ENCODE peak calls at places on chromosome 15, in seven cellular contexts. One of them, this sample, is unnamed.
A peak's percentile ranks its signal among the peaks of the same experiment; 100 is the strongest.

GRCh38 chr15:92429378-92430066 is 35.8 kb downstream of the ST8SIA2 start:
- DNase-seq in CD4-positive, alpha-beta T cell: no peak
- DNase-seq in WERI-Rb-1: peak; percentile 67
- DNase-seq in tibial nerve: no peak
- DNase-seq in brain microvascular endothelial cell: peak; percentile 83
- DNase-seq in breast epithelium: no peak
- DNase-seq in pancreas: no peak
- DNase-seq in this sample: no peak

GRCh38 chr15:80635953-80636352 is 59.2 kb upstream of the ABHD17C start:
- DNase-seq in pancreas: no peak
- DNase-seq in CD4-positive, alpha-beta T cell: no peak
- DNase-seq in tibial nerve: no peak
- DNase-seq in brain microvascular endothelial cell: no peak
- DNase-seq in breast epithelium: no peak
- DNase-seq in WERI-Rb-1: no peak
- DNase-seq in this sample: no peak

GRCh38 chr15:94056314-94056713 is 175.0 kb upstream of the MCTP2 start:
- DNase-seq in tibial nerve: no peak
- DNase-seq in WERI-Rb-1: no peak
- DNase-seq in breast epithelium: no peak
- DNase-seq in CD4-positive, alpha-beta T cell: no peak
- DNase-seq in brain microvascular endothelial cell: no peak
- DNase-seq in pancreas: no peak
- DNase-seq in this sample: no peak

GRCh38 chr15:40891810-40892448 is 2.3 kb upstream of the VPS18 start:
- DNase-seq in tibial nerve: no peak
- DNase-seq in brain microvascular endothelial cell: peak; percentile 40
- DNase-seq in CD4-positive, alpha-beta T cell: no peak
- DNase-seq in breast epithelium: no peak
- DNase-seq in pancreas: peak; percentile 51
- DNase-seq in WERI-Rb-1: peak; percentile 65
- DNase-seq in this sample: no peak

GRCh38 chr15:63048986-63049665 is 6.6 kb downstream of the TPM1 start:
- DNase-seq in pancreas: no peak
- DNase-seq in brain microvascular endothelial cell: no peak
- DNase-seq in tibial nerve: peak; percentile 58
- DNase-seq in WERI-Rb-1: peak; percentile 63
- DNase-seq in breast epithelium: peak; percentile 51
- DNase-seq in CD4-positive, alpha-beta T cell: peak; percentile 27
- DNase-seq in this sample: peak; percentile 36

GRCh38 chr15:31276596-31277298 is 49.9 kb upstream of the KLF13 start:
- DNase-seq in tibial nerve: no peak
- DNase-seq in CD4-positive, alpha-beta T cell: no peak
- DNase-seq in pancreas: no peak
- DNase-seq in brain microvascular endothelial cell: no peak
- DNase-seq in WERI-Rb-1: peak; percentile 91
- DNase-seq in breast epithelium: peak; percentile 10
- DNase-seq in this sample: no peak

GRCh38 chr15:97745481-97746071 is 214.9 kb upstream of the ARRDC4 start:
- DNase-seq in WERI-Rb-1: peak; percentile 41
- DNase-seq in breast epithelium: no peak
- DNase-seq in CD4-positive, alpha-beta T cell: no peak
- DNase-seq in brain microvascular endothelial cell: no peak
- DNase-seq in tibial nerve: peak; percentile 16
- DNase-seq in pancreas: no peak
- DNase-seq in this sample: no peak

GRCh38 chr15:64740361-64741170 is 34.8 kb downstream of the RBPMS2 start:
- DNase-seq in tibial nerve: peak; percentile 12
- DNase-seq in WERI-Rb-1: peak; percentile 28
- DNase-seq in brain microvascular endothelial cell: peak; percentile 42
- DNase-seq in breast epithelium: no peak
- DNase-seq in CD4-positive, alpha-beta T cell: no peak
- DNase-seq in pancreas: no peak
- DNase-seq in this sample: no peak

GRCh38 chr15:100705065-100705464 is 102.7 kb downstream of the ASB7 start:
- DNase-seq in tibial nerve: no peak
- DNase-seq in WERI-Rb-1: no peak
- DNase-seq in CD4-positive, alpha-beta T cell: no peak
- DNase-seq in brain microvascular endothelial cell: no peak
- DNase-seq in pancreas: no peak
- DNase-seq in breast epithelium: no peak
- DNase-seq in this sample: no peak

GRCh38 chr15:90047956-90048575 is 46.9 kb downstream of the ZNF710 start:
- DNase-seq in WERI-Rb-1: no peak
- DNase-seq in breast epithelium: no peak
- DNase-seq in tibial nerve: no peak
- DNase-seq in CD4-positive, alpha-beta T cell: no peak
- DNase-seq in pancreas: peak; percentile 85
- DNase-seq in brain microvascular endothelial cell: no peak
- DNase-seq in this sample: no peak

GRCh38 chr15:63043391-63044076 is 987 bp downstream of the TPM1 start:
- DNase-seq in brain microvascular endothelial cell: no peak
- DNase-seq in breast epithelium: no peak
- DNase-seq in pancreas: no peak
- DNase-seq in WERI-Rb-1: peak; percentile 19
- DNase-seq in CD4-positive, alpha-beta T cell: no peak
- DNase-seq in tibial nerve: no peak
- DNase-seq in this sample: peak; percentile 30

GRCh38 chr15:38702178-38702912 is 137.7 kb upstream of the RASGRP1 start:
- DNase-seq in pancreas: peak; percentile 89
- DNase-seq in brain microvascular endothelial cell: no peak
- DNase-seq in WERI-Rb-1: no peak
- DNase-seq in tibial nerve: no peak
- DNase-seq in breast epithelium: peak; percentile 72
- DNase-seq in CD4-positive, alpha-beta T cell: no peak
- DNase-seq in this sample: no peak

GRCh38 chr15:100133981-100134711 is 207.6 kb downstream of the ADAMTS17 start:
- DNase-seq in tibial nerve: no peak
- DNase-seq in CD4-positive, alpha-beta T cell: no peak
- DNase-seq in brain microvascular endothelial cell: no peak
- DNase-seq in breast epithelium: no peak
- DNase-seq in WERI-Rb-1: no peak
- DNase-seq in pancreas: no peak
- DNase-seq in this sample: no peak

GRCh38 chr15:62444104-62445027 is 279.3 kb upstream of the C2CD4B start:
- DNase-seq in pancreas: no peak
- DNase-seq in CD4-positive, alpha-beta T cell: no peak
- DNase-seq in WERI-Rb-1: no peak
- DNase-seq in brain microvascular endothelial cell: peak; percentile 89
- DNase-seq in tibial nerve: peak; percentile 27
- DNase-seq in breast epithelium: no peak
- DNase-seq in this sample: no peak

GRCh38 chr15:92661961-92662360 is 6.4 kb upstream of the FAM174B start:
- DNase-seq in pancreas: no peak
- DNase-seq in tibial nerve: peak; percentile 1
- DNase-seq in brain microvascular endothelial cell: no peak
- DNase-seq in breast epithelium: no peak
- DNase-seq in WERI-Rb-1: no peak
- DNase-seq in CD4-positive, alpha-beta T cell: no peak
- DNase-seq in this sample: no peak

GRCh38 chr15:73156431-73157191 is 104.3 kb downstream of the NEO1 start:
- DNase-seq in pancreas: no peak
- DNase-seq in CD4-positive, alpha-beta T cell: no peak
- DNase-seq in tibial nerve: no peak
- DNase-seq in brain microvascular endothelial cell: no peak
- DNase-seq in WERI-Rb-1: no peak
- DNase-seq in breast epithelium: no peak
- DNase-seq in this sample: no peak
- TF ChIP-seq CTCF in pancreas: no peak
- TF ChIP-seq CTCF in CD4-positive, alpha-beta T cell: no peak
- TF ChIP-seq CTCF in tibial nerve: no peak
- TF ChIP-seq CTCF in brain microvascular endothelial cell: no peak
- TF ChIP-seq CTCF in WERI-Rb-1: no peak
- TF ChIP-seq CTCF in breast epithelium: no peak
- TF ChIP-seq CTCF in this sample: peak; percentile 29

GRCh38 chr15:56723787-56724186 is 9.5 kb downstream of the ZNF280D start:
- DNase-seq in WERI-Rb-1: no peak
- DNase-seq in brain microvascular endothelial cell: no peak
- DNase-seq in pancreas: no peak
- DNase-seq in CD4-positive, alpha-beta T cell: no peak
- DNase-seq in tibial nerve: no peak
- DNase-seq in breast epithelium: no peak
- DNase-seq in this sample: no peak
- H3K27me3 ChIP-seq in WERI-Rb-1: no peaks in the 10 kb centered on the region
- H3K27me3 ChIP-seq in brain microvascular endothelial cell: no peaks in the 10 kb centered on the region
- H3K27me3 ChIP-seq in pancreas: no peaks in the 10 kb centered on the region
- H3K27me3 ChIP-seq in CD4-positive, alpha-beta T cell: no peaks in the 10 kb centered on the region
- H3K27me3 ChIP-seq in tibial nerve: no peaks in the 10 kb centered on the region
- H3K27me3 ChIP-seq in breast epithelium: no peaks in the 10 kb centered on the region
- H3K27me3 ChIP-seq in this sample: no peaks in the 10 kb centered on the region

GRCh38 chr15:34514251-34514760 is 69.1 kb downstream of the GOLGA8B start:
- DNase-seq in pancreas: peak; percentile 4
- DNase-seq in WERI-Rb-1: peak; percentile 66
- DNase-seq in CD4-positive, alpha-beta T cell: no peak
- DNase-seq in tibial nerve: no peak
- DNase-seq in breast epithelium: no peak
- DNase-seq in brain microvascular endothelial cell: no peak
- DNase-seq in this sample: peak; percentile 50
- TF ChIP-seq CTCF in pancreas: no peak
- TF ChIP-seq CTCF in WERI-Rb-1: no peak
- TF ChIP-seq CTCF in CD4-positive, alpha-beta T cell: no peak
- TF ChIP-seq CTCF in tibial nerve: no peak
- TF ChIP-seq CTCF in breast epithelium: no peak
- TF ChIP-seq CTCF in brain microvascular endothelial cell: no peak
- TF ChIP-seq CTCF in this sample: no peak

DNA sequence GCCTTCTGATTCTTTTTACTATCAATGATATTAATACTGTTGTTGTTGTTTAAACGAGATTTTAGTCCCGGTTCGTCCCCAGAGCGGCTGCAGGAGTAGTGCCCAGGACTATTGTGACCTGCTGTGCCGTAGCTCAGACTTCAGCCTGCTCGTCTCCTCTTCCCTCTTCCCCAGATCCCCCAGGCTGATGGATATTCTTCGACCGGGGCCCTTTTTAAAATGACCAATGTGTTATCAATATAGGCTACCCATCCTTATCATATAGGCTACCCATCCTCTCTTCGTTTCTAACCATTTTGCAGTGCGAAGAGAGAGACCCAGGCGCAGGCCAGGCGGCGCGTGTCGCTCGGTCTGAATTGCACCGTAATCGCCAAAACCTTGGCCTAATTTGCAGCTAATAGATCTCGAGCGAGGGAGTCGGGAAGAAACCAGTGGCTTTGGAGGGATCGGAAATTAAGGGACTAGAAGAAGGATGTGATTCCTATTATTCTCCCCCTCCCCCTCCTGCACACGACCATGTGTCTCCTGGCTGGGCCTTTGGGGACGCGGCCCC is 23.0 kb downstream of the NR2F2 start:
- DNase-seq in CD4-positive, alpha-beta T cell: no peak
- DNase-seq in WERI-Rb-1: no peak
- DNase-seq in brain microvascular endothelial cell: peak; percentile 12
- DNase-seq in breast epithelium: no peak
- DNase-seq in tibial nerve: no peak
- DNase-seq in pancreas: no peak
- DNase-seq in this sample: no peak
- H3K27me3 ChIP-seq in CD4-positive, alpha-beta T cell: peaks cover 92% of the 10 kb centered on the region
- H3K27me3 ChIP-seq in WERI-Rb-1: peaks cover 94% of the 10 kb centered on the region
- H3K27me3 ChIP-seq in brain microvascular endothelial cell: no peaks in the 10 kb centered on the region
- H3K27me3 ChIP-seq in breast epithelium: peaks cover 21% of the 10 kb centered on the region
- H3K27me3 ChIP-seq in tibial nerve: no peaks in the 10 kb centered on the region
- H3K27me3 ChIP-seq in pancreas: peaks cover 4% of the 10 kb centered on the region
- H3K27me3 ChIP-seq in this sample: peaks cover 2% of the 10 kb centered on the region

GRCh38 chr15:82750831-82751181 is 41.1 kb upstream of the AP3B2 start:
- DNase-seq in pancreas: no peak
- DNase-seq in brain microvascular endothelial cell: no peak
- DNase-seq in breast epithelium: no peak
- DNase-seq in WERI-Rb-1: peak; percentile 32
- DNase-seq in CD4-positive, alpha-beta T cell: no peak
- DNase-seq in tibial nerve: no peak
- DNase-seq in this sample: no peak
- TF ChIP-seq CTCF in pancreas: no peak
- TF ChIP-seq CTCF in brain microvascular endothelial cell: peak; percentile 13
- TF ChIP-seq CTCF in breast epithelium: no peak
- TF ChIP-seq CTCF in WERI-Rb-1: no peak
- TF ChIP-seq CTCF in CD4-positive, alpha-beta T cell: no peak
- TF ChIP-seq CTCF in tibial nerve: no peak
- TF ChIP-seq CTCF in this sample: no peak

GRCh38 chr15:66184936-66185790 is 68.4 kb downstream of the MEGF11 start:
- DNase-seq in WERI-Rb-1: no peak
- DNase-seq in pancreas: no peak
- DNase-seq in tibial nerve: no peak
- DNase-seq in brain microvascular endothelial cell: no peak
- DNase-seq in CD4-positive, alpha-beta T cell: no peak
- DNase-seq in breast epithelium: no peak
- DNase-seq in this sample: no peak
- H3K27me3 ChIP-seq in WERI-Rb-1: no peaks in the 10 kb centered on the region
- H3K27me3 ChIP-seq in pancreas: no peaks in the 10 kb centered on the region
- H3K27me3 ChIP-seq in tibial nerve: peaks cover 52% of the 10 kb centered on the region
- H3K27me3 ChIP-seq in brain microvascular endothelial cell: peaks cover 18% of the 10 kb centered on the region
- H3K27me3 ChIP-seq in CD4-positive, alpha-beta T cell: peaks cover 28% of the 10 kb centered on the region
- H3K27me3 ChIP-seq in breast epithelium: peaks cover 6% of the 10 kb centered on the region
- H3K27me3 ChIP-seq in this sample: no peaks in the 10 kb centered on the region

DNA sequence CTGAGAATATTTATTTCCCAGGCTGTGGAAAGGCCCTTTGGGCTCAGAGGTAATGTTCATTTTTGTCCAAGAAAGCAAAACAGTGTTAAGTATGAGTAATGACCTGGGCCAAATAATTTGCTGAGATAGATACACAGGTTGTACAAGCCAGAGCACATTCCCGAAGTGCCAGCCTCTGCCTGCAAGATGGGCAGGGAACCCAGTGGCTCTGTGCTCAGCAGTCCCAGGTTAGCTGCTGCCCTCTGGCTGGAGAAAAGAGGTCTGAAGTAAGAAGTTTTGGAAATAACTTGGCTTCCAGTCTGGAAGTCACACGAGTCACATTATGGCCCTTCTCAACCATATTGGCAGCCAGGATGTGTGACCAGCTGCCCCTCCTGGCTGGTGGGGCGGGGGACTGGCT is 20.2 kb downstream of the MYZAP start:
- DNase-seq in pancreas: peak; percentile 75
- DNase-seq in brain microvascular endothelial cell: no peak
- DNase-seq in WERI-Rb-1: no peak
- DNase-seq in tibial nerve: no peak
- DNase-seq in CD4-positive, alpha-beta T cell: no peak
- DNase-seq in breast epithelium: peak; percentile 81
- DNase-seq in this sample: no peak
- TF ChIP-seq CTCF in pancreas: peak; percentile 26
- TF ChIP-seq CTCF in brain microvascular endothelial cell: peak; percentile 52
- TF ChIP-seq CTCF in WERI-Rb-1: peak; percentile 15
- TF ChIP-seq CTCF in tibial nerve: peak; percentile 5
- TF ChIP-seq CTCF in CD4-positive, alpha-beta T cell: no peak
- TF ChIP-seq CTCF in breast epithelium: peak; percentile 52
- TF ChIP-seq CTCF in this sample: no peak

DNA sequence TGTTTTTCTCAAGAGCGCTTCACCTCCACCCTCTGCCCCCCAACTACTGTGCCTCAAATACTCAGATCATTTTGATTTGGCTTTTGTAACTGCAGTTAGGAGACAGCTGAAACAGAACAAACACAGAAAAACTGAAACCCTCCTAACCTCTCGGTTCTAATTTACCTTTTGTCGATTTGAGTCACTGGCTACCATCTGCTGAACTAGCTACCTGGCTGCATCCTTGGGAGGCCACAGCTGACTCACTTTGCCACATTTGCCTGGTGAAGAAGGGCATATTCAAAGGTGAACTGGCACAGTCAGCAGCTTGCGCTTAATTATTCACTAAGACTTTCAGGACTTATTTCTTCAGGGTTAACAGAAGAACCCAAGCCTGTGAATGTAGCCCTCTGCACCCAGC is 117.7 kb downstream of the FOXB1 start:
- DNase-seq in WERI-Rb-1: no peak
- DNase-seq in CD4-positive, alpha-beta T cell: no peak
- DNase-seq in pancreas: no peak
- DNase-seq in tibial nerve: no peak
- DNase-seq in brain microvascular endothelial cell: no peak
- DNase-seq in breast epithelium: no peak
- DNase-seq in this sample: peak; percentile 49
- H3K27me3 ChIP-seq in WERI-Rb-1: no peaks in the 10 kb centered on the region
- H3K27me3 ChIP-seq in CD4-positive, alpha-beta T cell: no peaks in the 10 kb centered on the region
- H3K27me3 ChIP-seq in pancreas: peaks cover 6% of the 10 kb centered on the region
- H3K27me3 ChIP-seq in tibial nerve: peaks cover 13% of the 10 kb centered on the region
- H3K27me3 ChIP-seq in brain microvascular endothelial cell: peaks cover 25% of the 10 kb centered on the region
- H3K27me3 ChIP-seq in breast epithelium: peaks cover 16% of the 10 kb centered on the region
- H3K27me3 ChIP-seq in this sample: no peaks in the 10 kb centered on the region